ENCODE peak calls at places on chromosomes 11 and 22, in six cellular contexts. C, P, Z, F, Q and W are unnamed samples.

GRCh38 chr11:69156673-69157155 is 979 bp downstream of the SMIM38 start:
- DNase-seq in C (no peak), F (peak), Z (no peak), P (peak), Q (no peak), W (no peak)

GRCh38 chr22:17767236-17768065 is 6.8 kb downstream of the BID start:
- DNase-seq in Z (no peak), C (no peak), Q (no peak), F (no peak), P (no peak), W (no peak)

GRCh38 chr11:9691865-9692264 is 28.0 kb downstream of the SWAP70 start:
- DNase-seq in C (no peak), P (no peak), Q (no peak), Z (peak), F (no peak), W (no peak)

GRCh38 chr11:59187587-59187986 is 15.7 kb downstream of the DTX4 start:
- DNase-seq in F (no peak), P (no peak), Q (no peak), C (no peak), Z (no peak), W (no peak)

GRCh38 chr11:2728663-2729332 is 29.0 kb upstream of the KCNQ1OT1 start:
- DNase-seq in Z (no peak), Q (peak), F (no peak), P (no peak), C (peak), W (no peak)

GRCh38 chr11:61828629-61829407 is 718 bp downstream of the FADS2 start:
- DNase-seq in P (peak), C (peak), F (peak), Q (peak), Z (peak), W (peak)

GRCh38 chr11:63511349-63511748 is 5.5 kb downstream of the LGALS12 start:
- DNase-seq in Q (peak), C (no peak), P (no peak), F (no peak), Z (no peak), W (no peak)

GRCh38 chr11:47616726-47617416 is 22.7 kb upstream of the C1QTNF4 start:
- DNase-seq in C (peak), P (no peak), Q (peak), Z (peak), F (no peak), W (peak)

GRCh38 chr22:19719055-19719482 is 4.3 kb upstream of the GP1BB start:
- DNase-seq in F (no peak), Z (no peak), Q (no peak), C (no peak), P (no peak), W (no peak)